ENCODE peak calls at places on chromosomes 4 and X, in six cellular contexts. K is activated T-cell treated with anti-CD3 and anti-CD28 coated beads, Interleukin-2, amount 50 U/mL, for 4 hours; A is HS-27A; V is AG20443; D is stimulated activated CD8-positive, alpha-beta memory T cell treated with anti-CD3 and anti-CD28 coated beads, Interleukin-12 subunit alpha, Interleukin-12 subunit beta, amount 100 ng/mL, for 1 hour; O is ELF-1. Y is an unnamed sample.

GRCh38 chr4:145679991-145680455 is at the start of gene C4orf51:
- DNase-seq in K (no peak), A (peak), V (peak), D (no peak), O (no peak), Y (no peak)

GRCh38 chr4:156420557-156420956 is 466.9 kb upstream of the CTSO start:
- DNase-seq in K (no peak), A (no peak), V (peak), D (no peak), O (no peak), Y (no peak)

GRCh38 chrX:44062842-44063241 is 89.7 kb upstream of the NDP start:
- DNase-seq in K (no peak), A (no peak), V (no peak), D (no peak), O (no peak), Y (no peak)

GRCh38 chrX:64394874-64395567 is at the start of gene MTMR8:
- DNase-seq in K (peak), A (no peak), V (peak), D (peak), O (peak), Y (peak)

GRCh38 chrX:56763556-56764152 is 34.6 kb downstream of the NBDY start:
- DNase-seq in K (peak), A (no peak), V (no peak), D (no peak), O (peak), Y (no peak)

GRCh38 chr4:128862608-128863313 is 53.3 kb downstream of the JADE1 start:
- DNase-seq in K (peak), A (no peak), V (no peak), D (no peak), O (no peak), Y (peak)

GRCh38 chr4:7960790-7961655 is 21.4 kb upstream of the AFAP1 start:
- DNase-seq in K (peak), A (no peak), V (peak), D (no peak), O (peak), Y (no peak)

GRCh38 chr4:55733874-55734437 is 85.6 kb upstream of the EXOC1L start:
- DNase-seq in K (no peak), A (no peak), V (peak), D (no peak), O (no peak), Y (no peak)

GRCh38 chr4:126071346-126072333 is 756.9 kb downstream of the FAT4 start:
- DNase-seq in K (no peak), A (no peak), V (peak), D (no peak), O (no peak), Y (no peak)